ENCODE peak calls at places on chromosome 4, in seven cellular contexts. One of them, this sample, is unnamed.

GRCh38 chr4:154045086-154045485 is 256.2 kb upstream of the SFRP2 start:
- DNase-seq in GM12865: no peak
- DNase-seq in NCI-H2029: no peak
- DNase-seq in RPMI7951: no peak
- DNase-seq in NCI-H1092: no peak
- DNase-seq in AG09309: no peak
- DNase-seq in NCI-H1105 treated with DMSO at 0.1 percent for 48 hours: no peak
- DNase-seq in this sample: no peak

GRCh38 chr4:163492951-163493504 is 1.5 kb upstream of the TMA16 start:
- DNase-seq in GM12865: peak
- DNase-seq in AG09309: no peak
- DNase-seq in NCI-H2029: no peak
- DNase-seq in RPMI7951: peak
- DNase-seq in NCI-H1105 treated with DMSO at 0.1 percent for 48 hours: no peak
- DNase-seq in NCI-H1092: no peak
- DNase-seq in this sample: no peak

GRCh38 chr4:70754470-70754869 is 32.7 kb downstream of the RUFY3 start:
- DNase-seq in RPMI7951: no peak
- DNase-seq in NCI-H1092: no peak
- DNase-seq in NCI-H1105 treated with DMSO at 0.1 percent for 48 hours: no peak
- DNase-seq in GM12865: peak
- DNase-seq in AG09309: no peak
- DNase-seq in NCI-H2029: no peak
- DNase-seq in this sample: no peak

GRCh38 chr4:85478576-85478975 is 3.6 kb downstream of the ARHGAP24 start:
- DNase-seq in NCI-H1092: no peak
- DNase-seq in NCI-H2029: no peak
- DNase-seq in RPMI7951: peak
- DNase-seq in GM12865: no peak
- DNase-seq in NCI-H1105 treated with DMSO at 0.1 percent for 48 hours: no peak
- DNase-seq in AG09309: no peak
- DNase-seq in this sample: peak

GRCh38 chr4:164023214-164023613 is 528.7 kb downstream of the TMA16 start:
- DNase-seq in RPMI7951: no peak
- DNase-seq in NCI-H2029: no peak
- DNase-seq in NCI-H1105 treated with DMSO at 0.1 percent for 48 hours: no peak
- DNase-seq in AG09309: no peak
- DNase-seq in NCI-H1092: no peak
- DNase-seq in GM12865: peak
- DNase-seq in this sample: no peak

GRCh38 chr4:163380703-163381102 is 37.0 kb downstream of the NPY5R start:
- DNase-seq in RPMI7951: no peak
- DNase-seq in NCI-H1105 treated with DMSO at 0.1 percent for 48 hours: no peak
- DNase-seq in NCI-H1092: no peak
- DNase-seq in AG09309: no peak
- DNase-seq in NCI-H2029: no peak
- DNase-seq in GM12865: no peak
- DNase-seq in this sample: no peak

GRCh38 chr4:99815597-99816011 is 1.0 kb upstream of the DAPP1 start:
- DNase-seq in AG09309: no peak
- DNase-seq in NCI-H1092: peak
- DNase-seq in RPMI7951: no peak
- DNase-seq in NCI-H1105 treated with DMSO at 0.1 percent for 48 hours: peak
- DNase-seq in GM12865: no peak
- DNase-seq in NCI-H2029: peak
- DNase-seq in this sample: no peak

GRCh38 chr4:98343640-98344039 is 82.5 kb downstream of the RAP1GDS1 start:
- DNase-seq in NCI-H1092: no peak
- DNase-seq in NCI-H2029: no peak
- DNase-seq in AG09309: no peak
- DNase-seq in RPMI7951: no peak
- DNase-seq in GM12865: no peak
- DNase-seq in NCI-H1105 treated with DMSO at 0.1 percent for 48 hours: no peak
- DNase-seq in this sample: no peak

GRCh38 chr4:165737309-165737972 is 135.6 kb upstream of the TLL1 start:
- DNase-seq in AG09309: no peak
- DNase-seq in RPMI7951: no peak
- DNase-seq in NCI-H1092: no peak
- DNase-seq in NCI-H2029: no peak
- DNase-seq in GM12865: no peak
- DNase-seq in NCI-H1105 treated with DMSO at 0.1 percent for 48 hours: no peak
- DNase-seq in this sample: no peak

GRCh38 chr4:6192245-6192644 is 8.1 kb downstream of the JAKMIP1 start:
- DNase-seq in NCI-H1105 treated with DMSO at 0.1 percent for 48 hours: no peak
- DNase-seq in RPMI7951: peak
- DNase-seq in NCI-H1092: no peak
- DNase-seq in GM12865: no peak
- DNase-seq in AG09309: no peak
- DNase-seq in NCI-H2029: no peak
- DNase-seq in this sample: no peak

GRCh38 chr4:76105652-76106051 is 31.1 kb downstream of the ART3 start:
- DNase-seq in NCI-H1092: no peak
- DNase-seq in NCI-H2029: no peak
- DNase-seq in GM12865: no peak
- DNase-seq in RPMI7951: no peak
- DNase-seq in AG09309: no peak
- DNase-seq in NCI-H1105 treated with DMSO at 0.1 percent for 48 hours: no peak
- DNase-seq in this sample: no peak

GRCh38 chr4:3723232-3723642 is 42.9 kb upstream of the ADRA2C start:
- DNase-seq in RPMI7951: no peak
- DNase-seq in NCI-H1092: no peak
- DNase-seq in GM12865: no peak
- DNase-seq in AG09309: no peak
- DNase-seq in NCI-H2029: no peak
- DNase-seq in NCI-H1105 treated with DMSO at 0.1 percent for 48 hours: no peak
- DNase-seq in this sample: no peak

GRCh38 chr4:41468122-41468521 is 69.8 kb upstream of the LIMCH1 start:
- DNase-seq in NCI-H1105 treated with DMSO at 0.1 percent for 48 hours: no peak
- DNase-seq in AG09309: no peak
- DNase-seq in NCI-H2029: no peak
- DNase-seq in NCI-H1092: no peak
- DNase-seq in RPMI7951: no peak
- DNase-seq in GM12865: no peak
- DNase-seq in this sample: no peak

GRCh38 chr4:7238300-7238960 is 46.1 kb downstream of the SORCS2 start:
- DNase-seq in NCI-H1105 treated with DMSO at 0.1 percent for 48 hours: no peak
- DNase-seq in RPMI7951: no peak
- DNase-seq in GM12865: no peak
- DNase-seq in NCI-H2029: no peak
- DNase-seq in NCI-H1092: no peak
- DNase-seq in AG09309: no peak
- DNase-seq in this sample: no peak

GRCh38 chr4:121277194-121278105 is 103.4 kb downstream of the QRFPR start:
- DNase-seq in NCI-H1092: no peak
- DNase-seq in NCI-H2029: no peak
- DNase-seq in RPMI7951: peak
- DNase-seq in GM12865: peak
- DNase-seq in AG09309: no peak
- DNase-seq in NCI-H1105 treated with DMSO at 0.1 percent for 48 hours: no peak
- DNase-seq in this sample: peak

GRCh38 chr4:177220376-177220775 is 89.3 kb upstream of the NEIL3 start:
- DNase-seq in NCI-H2029: no peak
- DNase-seq in GM12865: no peak
- DNase-seq in AG09309: no peak
- DNase-seq in NCI-H1105 treated with DMSO at 0.1 percent for 48 hours: no peak
- DNase-seq in RPMI7951: peak
- DNase-seq in NCI-H1092: no peak
- DNase-seq in this sample: no peak

GRCh38 chr4:6658635-6659075 is 18.2 kb downstream of the MRFAP1 start:
- DNase-seq in NCI-H1092: no peak
- DNase-seq in NCI-H1105 treated with DMSO at 0.1 percent for 48 hours: no peak
- DNase-seq in RPMI7951: peak
- DNase-seq in AG09309: no peak
- DNase-seq in GM12865: peak
- DNase-seq in NCI-H2029: no peak
- DNase-seq in this sample: no peak

GRCh38 chr4:84966382-84967291 is at the start of gene WDFY3:
- DNase-seq in RPMI7951: peak
- DNase-seq in NCI-H2029: peak
- DNase-seq in NCI-H1092: peak
- DNase-seq in AG09309: peak
- DNase-seq in GM12865: peak
- DNase-seq in NCI-H1105 treated with DMSO at 0.1 percent for 48 hours: peak
- DNase-seq in this sample: peak

GRCh38 chr4:169307581-169307980 is 36.8 kb upstream of the SH3RF1 start:
- DNase-seq in GM12865: no peak
- DNase-seq in NCI-H1092: no peak
- DNase-seq in RPMI7951: no peak
- DNase-seq in NCI-H2029: peak
- DNase-seq in NCI-H1105 treated with DMSO at 0.1 percent for 48 hours: no peak
- DNase-seq in AG09309: no peak
- DNase-seq in this sample: no peak

GRCh38 chr4:174216935-174217272 is 66.6 kb downstream of the FBXO8 start:
- DNase-seq in NCI-H2029: no peak
- DNase-seq in NCI-H1092: no peak
- DNase-seq in RPMI7951: no peak
- DNase-seq in AG09309: no peak
- DNase-seq in GM12865: no peak
- DNase-seq in NCI-H1105 treated with DMSO at 0.1 percent for 48 hours: no peak
- DNase-seq in this sample: no peak

GRCh38 chr4:127685292-127685691 is 44.9 kb upstream of the SLC25A31 start:
- DNase-seq in NCI-H1105 treated with DMSO at 0.1 percent for 48 hours: no peak
- DNase-seq in NCI-H1092: no peak
- DNase-seq in AG09309: no peak
- DNase-seq in RPMI7951: peak
- DNase-seq in GM12865: no peak
- DNase-seq in NCI-H2029: no peak
- DNase-seq in this sample: peak

GRCh38 chr4:66750273-66750672 is 795.0 kb downstream of the CENPC start:
- DNase-seq in NCI-H1092: no peak
- DNase-seq in NCI-H2029: no peak
- DNase-seq in RPMI7951: no peak
- DNase-seq in AG09309: no peak
- DNase-seq in NCI-H1105 treated with DMSO at 0.1 percent for 48 hours: no peak
- DNase-seq in GM12865: no peak
- DNase-seq in this sample: no peak

GRCh38 chr4:1722551-1723071 is 1.3 kb downstream of the TACC3 start:
- DNase-seq in RPMI7951: no peak
- DNase-seq in GM12865: no peak
- DNase-seq in NCI-H1092: no peak
- DNase-seq in NCI-H1105 treated with DMSO at 0.1 percent for 48 hours: no peak
- DNase-seq in AG09309: no peak
- DNase-seq in NCI-H2029: no peak
- DNase-seq in this sample: no peak

GRCh38 chr4:26459054-26459755 is 31.1 kb downstream of the CCKAR start:
- DNase-seq in NCI-H1105 treated with DMSO at 0.1 percent for 48 hours: peak
- DNase-seq in NCI-H1092: peak
- DNase-seq in RPMI7951: peak
- DNase-seq in GM12865: peak
- DNase-seq in NCI-H2029: peak
- DNase-seq in AG09309: peak
- DNase-seq in this sample: peak

GRCh38 chr4:148315049-148315448 is 127.2 kb downstream of the NR3C2 start:
- DNase-seq in NCI-H2029: no peak
- DNase-seq in NCI-H1092: no peak
- DNase-seq in AG09309: no peak
- DNase-seq in NCI-H1105 treated with DMSO at 0.1 percent for 48 hours: no peak
- DNase-seq in GM12865: no peak
- DNase-seq in RPMI7951: no peak
- DNase-seq in this sample: no peak

GRCh38 chr4:173538148-173538902 is 8.3 kb upstream of the HAND2 start:
- DNase-seq in NCI-H1105 treated with DMSO at 0.1 percent for 48 hours: peak
- DNase-seq in AG09309: no peak
- DNase-seq in NCI-H1092: peak
- DNase-seq in NCI-H2029: no peak
- DNase-seq in RPMI7951: no peak
- DNase-seq in GM12865: no peak
- DNase-seq in this sample: no peak

GRCh38 chr4:176293660-176294059 is 24.6 kb upstream of the ASB5 start:
- DNase-seq in NCI-H2029: no peak
- DNase-seq in AG09309: no peak
- DNase-seq in NCI-H1092: no peak
- DNase-seq in RPMI7951: no peak
- DNase-seq in GM12865: no peak
- DNase-seq in NCI-H1105 treated with DMSO at 0.1 percent for 48 hours: no peak
- DNase-seq in this sample: no peak

GRCh38 chr4:70839537-70840093 is at the start of gene GRSF1:
- DNase-seq in GM12865: peak
- DNase-seq in NCI-H1092: peak
- DNase-seq in NCI-H2029: peak
- DNase-seq in NCI-H1105 treated with DMSO at 0.1 percent for 48 hours: peak
- DNase-seq in AG09309: peak
- DNase-seq in RPMI7951: peak
- DNase-seq in this sample: peak

GRCh38 chr4:52824603-52825310 is 37.4 kb upstream of the RASL11B start:
- DNase-seq in NCI-H1092: no peak
- DNase-seq in AG09309: no peak
- DNase-seq in NCI-H1105 treated with DMSO at 0.1 percent for 48 hours: no peak
- DNase-seq in RPMI7951: peak
- DNase-seq in NCI-H2029: peak
- DNase-seq in GM12865: no peak
- DNase-seq in this sample: no peak

GRCh38 chr4:155529197-155529596 is 137.5 kb upstream of the GUCY1A1 start:
- DNase-seq in NCI-H2029: no peak
- DNase-seq in NCI-H1105 treated with DMSO at 0.1 percent for 48 hours: no peak
- DNase-seq in AG09309: no peak
- DNase-seq in NCI-H1092: no peak
- DNase-seq in RPMI7951: peak
- DNase-seq in GM12865: peak
- DNase-seq in this sample: no peak

GRCh38 chr4:14783011-14783877 is 219.0 kb upstream of the CPEB2 start:
- DNase-seq in AG09309: no peak
- DNase-seq in NCI-H1105 treated with DMSO at 0.1 percent for 48 hours: no peak
- DNase-seq in RPMI7951: peak
- DNase-seq in NCI-H1092: no peak
- DNase-seq in GM12865: peak
- DNase-seq in NCI-H2029: no peak
- DNase-seq in this sample: no peak

GRCh38 chr4:87589531-87589930 is 18.8 kb upstream of the DSPP start:
- DNase-seq in NCI-H1105 treated with DMSO at 0.1 percent for 48 hours: no peak
- DNase-seq in NCI-H2029: no peak
- DNase-seq in GM12865: no peak
- DNase-seq in AG09309: peak
- DNase-seq in NCI-H1092: no peak
- DNase-seq in RPMI7951: peak
- DNase-seq in this sample: no peak

GRCh38 chr4:17336524-17336941 is 175.4 kb downstream of the QDPR start:
- DNase-seq in GM12865: peak
- DNase-seq in NCI-H1092: no peak
- DNase-seq in RPMI7951: peak
- DNase-seq in NCI-H1105 treated with DMSO at 0.1 percent for 48 hours: no peak
- DNase-seq in AG09309: no peak
- DNase-seq in NCI-H2029: no peak
- DNase-seq in this sample: no peak

GRCh38 chr4:8082517-8083055 is 76.0 kb downstream of the ABLIM2 start:
- DNase-seq in GM12865: no peak
- DNase-seq in RPMI7951: no peak
- DNase-seq in NCI-H1105 treated with DMSO at 0.1 percent for 48 hours: no peak
- DNase-seq in NCI-H1092: no peak
- DNase-seq in NCI-H2029: no peak
- DNase-seq in AG09309: no peak
- DNase-seq in this sample: no peak

GRCh38 chr4:112280657-112281056 is 5.0 kb downstream of the TIFA start:
- DNase-seq in NCI-H1092: no peak
- DNase-seq in RPMI7951: no peak
- DNase-seq in AG09309: no peak
- DNase-seq in GM12865: no peak
- DNase-seq in NCI-H2029: no peak
- DNase-seq in NCI-H1105 treated with DMSO at 0.1 percent for 48 hours: no peak
- DNase-seq in this sample: no peak

GRCh38 chr4:98469776-98470175 is 188.6 kb downstream of the TSPAN5 start:
- DNase-seq in GM12865: no peak
- DNase-seq in NCI-H1092: no peak
- DNase-seq in NCI-H1105 treated with DMSO at 0.1 percent for 48 hours: no peak
- DNase-seq in NCI-H2029: no peak
- DNase-seq in RPMI7951: peak
- DNase-seq in AG09309: no peak
- DNase-seq in this sample: no peak

GRCh38 chr4:173171098-173171497 is 2.5 kb downstream of the GALNT7 start:
- DNase-seq in AG09309: no peak
- DNase-seq in NCI-H1105 treated with DMSO at 0.1 percent for 48 hours: no peak
- DNase-seq in RPMI7951: peak
- DNase-seq in NCI-H1092: no peak
- DNase-seq in GM12865: no peak
- DNase-seq in NCI-H2029: peak
- DNase-seq in this sample: no peak

GRCh38 chr4:140333523-140333922 is 39.9 kb upstream of the SCOC start:
- DNase-seq in NCI-H1105 treated with DMSO at 0.1 percent for 48 hours: no peak
- DNase-seq in NCI-H2029: no peak
- DNase-seq in GM12865: no peak
- DNase-seq in RPMI7951: no peak
- DNase-seq in NCI-H1092: no peak
- DNase-seq in AG09309: no peak
- DNase-seq in this sample: no peak

This sample was measured in COLO829.